ENCODE peak calls at places on chromosome 1, in four cellular contexts. R, U, S and E are unnamed samples. For H3K36me3, the result is how much of the 10 kb centered on the place peaks cover.

GRCh38 chr1:157944666-157945280 is 48.7 kb upstream of the KIRREL1 start:
- DNase-seq in U (no peak), S (no peak), R (peak), E (no peak)

GRCh38 chr1:109762821-109763645 is 690 bp downstream of the EPS8L3 start:
- DNase-seq in S (no peak), R (no peak), U (peak), E (no peak)

GRCh38 chr1:186915555-186915954 is 86.8 kb downstream of the PLA2G4A start:
- DNase-seq in S (no peak), U (no peak), R (no peak), E (no peak)

GRCh38 chr1:23673086-23673813 is 18.4 kb upstream of the RPL11 start:
- DNase-seq in S (peak), R (peak), U (no peak), E (no peak)

GRCh38 chr1:1827089-1827433 is 48.8 kb upstream of the NADK start:
- DNase-seq in R (no peak), U (no peak), S (no peak), E (peak)

GRCh38 chr1:67816506-67816905 is 16.8 kb downstream of the GNG12 start:
- DNase-seq in U (no peak), S (no peak), R (no peak), E (no peak)

GRCh38 chr1:81428998-81429397 is 371.7 kb upstream of the ADGRL2 start:
- DNase-seq in S (no peak), R (no peak), U (no peak), E (no peak)

GRCh38 chr1:33602271-33602670 is 129.8 kb downstream of the ZSCAN20 start:
- DNase-seq in S (no peak), R (no peak), U (no peak), E (no peak)

GRCh38 chr1:20462397-20462796 is 23.6 kb downstream of the CAMK2N1 start:
- DNase-seq in S (no peak), U (no peak), R (no peak), E (no peak)

GRCh38 chr1:9842781-9843575 is 19.2 kb upstream of the CLSTN1 start:
- DNase-seq in U (no peak), R (no peak), S (no peak), E (no peak)

GRCh38 chr1:201114245-201115131 is 2.3 kb upstream of the CACNA1S start:
- DNase-seq in U (peak), R (peak), S (peak), E (peak)

GRCh38 chr1:3285341-3285740 is 169.1 kb upstream of the ARHGEF16 start:
- DNase-seq in R (no peak), S (no peak), U (no peak), E (no peak)

GRCh38 chr1:164051791-164052190 is 507.2 kb upstream of the PBX1 start:
- DNase-seq in R (no peak), S (no peak), U (no peak), E (no peak)

GRCh38 chr1:220700591-220701179 is 10.5 kb downstream of the C1orf115 start:
- DNase-seq in U (no peak), R (no peak), S (peak), E (peak)

GRCh38 chr1:232620356-232620841 is 9.5 kb downstream of the SIPA1L2 start:
- DNase-seq in U (peak), S (peak), R (no peak), E (peak)

GRCh38 chr1:155479205-155479604 is 83.4 kb downstream of the ASH1L start:
- DNase-seq in U (no peak), S (no peak), R (no peak), E (no peak)

GRCh38 chr1:151711940-151712339 is 4.7 kb downstream of the CELF3 start:
- DNase-seq in R (no peak), U (no peak), S (no peak), E (no peak)

GRCh38 chr1:57546931-57547330 is 123.1 kb upstream of the DAB1 start:
- DNase-seq in S (no peak), R (no peak), U (no peak), E (no peak)

GRCh38 chr1:25590096-25590824 is 26.3 kb upstream of the MAN1C1 start:
- DNase-seq in U (peak), S (no peak), R (peak), E (peak)

GRCh38 chr1:1924849-1925248 is 5.8 kb upstream of the TMEM52 start:
- DNase-seq in U (no peak), S (no peak), R (no peak), E (no peak)

GRCh38 chr1:39574646-39575045 is 1.9 kb downstream of the PABPC4 start:
- DNase-seq in S (no peak), R (no peak), U (no peak), E (peak)

GRCh38 chr1:39575191-39576015 is 1.2 kb downstream of the PABPC4 start:
- DNase-seq in R (peak), U (peak), S (no peak), E (peak)

GRCh38 chr1:39573097-39573465 is 3.5 kb downstream of the PABPC4 start:
- DNase-seq in U (no peak), S (no peak), R (no peak), E (no peak)

GRCh38 chr1:39572379-39573096 is 4.1 kb downstream of the PABPC4 start:
- DNase-seq in S (no peak), R (no peak), U (no peak), E (no peak)

DNA sequence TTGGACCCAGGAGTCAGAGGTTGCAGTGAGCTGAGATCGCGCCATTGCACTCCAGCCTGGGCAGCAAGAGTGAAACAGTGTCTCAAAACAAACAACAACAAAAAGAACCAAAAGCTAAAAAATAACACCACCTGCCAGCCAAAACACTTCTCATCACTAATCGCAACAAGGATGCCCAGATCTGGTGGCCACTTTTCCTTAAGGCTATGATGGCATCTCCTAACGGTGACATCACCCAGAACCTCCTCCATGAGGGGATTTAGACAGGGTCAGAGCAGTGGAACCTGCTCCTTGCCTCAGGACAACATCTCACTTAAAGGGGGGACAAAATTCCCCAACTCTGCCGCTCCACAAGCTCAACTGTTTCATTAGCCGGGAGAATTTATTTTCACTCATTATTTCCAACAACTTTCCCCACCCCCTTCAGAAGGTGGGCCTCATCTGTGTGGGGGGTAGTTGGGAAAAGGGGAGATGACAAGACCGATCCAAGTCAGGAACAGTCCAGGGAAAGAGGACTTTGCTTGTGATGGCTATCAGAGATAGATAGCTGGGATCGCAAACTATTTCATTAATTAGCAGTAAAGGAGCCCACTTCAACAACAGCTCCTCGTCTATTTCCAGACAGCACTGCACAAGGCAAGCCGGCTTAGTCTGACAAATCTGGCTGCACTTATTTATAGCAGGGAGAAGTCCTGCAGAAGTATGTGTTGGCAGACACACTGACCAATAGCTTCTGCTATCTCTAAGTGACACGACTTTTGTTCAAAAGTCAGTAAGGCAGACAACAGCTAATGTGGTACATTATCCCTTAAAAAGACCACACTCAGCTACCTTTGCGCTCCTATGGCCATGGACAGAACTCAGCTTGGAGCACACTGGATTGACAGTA is 2.6 kb downstream of the PABPC4 start:
- DNase-seq in U (no peak), S (no peak), R (no peak), E (peak)
- H3K4me3 ChIP-seq in U (peak), S (peak), R (peak), E (peak)

DNA sequence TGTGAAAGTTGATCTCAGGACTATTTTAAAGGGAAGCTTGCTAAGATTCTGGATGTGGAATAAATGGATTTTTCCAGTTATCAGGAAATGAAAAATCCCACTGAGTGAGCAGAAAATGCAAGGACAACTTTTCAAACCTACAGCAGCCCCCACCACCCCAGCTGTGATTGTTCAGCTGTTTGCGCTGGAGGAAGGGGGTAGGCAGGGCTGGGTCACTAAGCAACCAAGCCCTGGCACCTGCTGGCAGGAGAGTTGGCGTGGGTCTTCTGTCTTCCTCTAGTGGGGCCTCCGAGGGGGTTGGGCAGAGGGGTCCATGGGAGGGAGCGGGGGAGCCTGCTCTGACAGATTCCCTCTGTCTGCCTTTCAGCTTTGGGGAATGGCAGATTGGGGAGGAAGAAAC is 45.3 kb downstream of the EIF2D start:
- DNase-seq in R (no peak), U (no peak), S (no peak), E (no peak)
- H3K36me3 ChIP-seq in R (under half), U (under half), S (under half), E (under half)

GRCh38 chr1:226871636-226872327 is 1.4 kb downstream of the PSEN2 start:
- DNase-seq in U (no peak), R (peak), S (no peak), E (no peak)
- H3K4me3 ChIP-seq in U (peak), R (peak), S (peak), E (peak)

GRCh38 chr1:8010080-8010664 is 15.9 kb downstream of the ERRFI1 start:
- DNase-seq in R (no peak), U (no peak), S (no peak), E (no peak)
- H3K36me3 ChIP-seq in R (under half), U (half or more), S (half or more), E (under half)

DNA sequence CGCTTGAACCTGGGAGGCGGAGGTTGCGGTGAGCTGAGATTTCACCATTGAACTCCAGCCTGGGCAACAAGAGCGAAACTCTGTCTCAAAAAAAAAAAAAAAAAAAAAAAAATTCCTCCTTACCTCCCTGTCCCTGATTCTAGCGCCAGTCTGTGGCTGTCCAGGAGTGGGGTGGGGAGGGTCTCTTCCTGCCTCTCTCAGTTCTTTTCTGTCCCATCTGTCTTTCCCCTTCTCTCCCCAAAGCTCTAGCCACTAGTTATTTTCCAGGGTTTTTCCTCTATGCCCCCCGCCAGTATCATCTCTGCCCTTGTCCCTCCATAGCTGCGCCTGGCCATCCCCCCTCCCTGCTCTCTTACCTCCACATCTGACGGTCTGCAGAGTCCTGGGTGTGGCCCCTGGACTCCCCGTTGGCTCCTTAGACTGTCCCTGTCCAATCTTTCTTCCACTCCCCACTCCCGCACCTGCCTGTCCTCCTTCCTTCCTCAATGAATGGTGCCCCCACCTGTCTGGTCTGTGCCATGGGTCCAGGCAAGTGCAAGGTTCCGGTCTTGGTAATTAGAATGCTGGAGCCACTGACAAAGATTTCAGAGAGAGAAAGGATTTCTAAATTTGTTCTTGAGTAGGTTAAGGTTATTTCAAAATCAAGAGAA is 1.6 kb upstream of the TMEM63A start:
- DNase-seq in R (peak), S (no peak), U (no peak), E (no peak)
- H3K4me3 ChIP-seq in R (peak), S (peak), U (peak), E (no peak)

DNA sequence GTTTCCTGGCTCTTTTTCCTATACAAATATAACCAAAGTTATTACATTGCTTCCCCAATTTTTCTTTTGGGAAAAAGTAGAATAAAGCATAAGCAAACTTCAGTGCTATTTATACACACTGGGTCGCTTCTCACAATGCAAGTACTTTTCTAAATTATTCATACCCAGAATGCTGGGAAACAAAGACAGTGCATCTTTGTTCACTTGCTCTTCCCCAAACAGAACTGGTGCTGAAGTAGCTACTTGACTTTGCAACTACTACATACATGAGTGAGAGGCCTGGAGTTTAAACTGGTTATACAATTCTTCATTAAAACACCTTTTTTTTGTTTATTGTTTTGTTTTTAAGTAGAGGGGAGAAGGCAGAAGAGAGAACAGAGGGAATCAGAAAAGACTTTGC is 40.2 kb downstream of the STX6 start:
- DNase-seq in R (no peak), U (no peak), S (no peak), E (no peak)
- H3K36me3 ChIP-seq in R (under half), U (half or more), S (half or more), E (under half)

GRCh38 chr1:170594227-170594626 is 62.3 kb downstream of the GORAB start:
- DNase-seq in U (no peak), R (no peak), S (no peak), E (no peak)

GRCh38 chr1:170592591-170593111 is 60.7 kb downstream of the GORAB start:
- DNase-seq in U (no peak), R (no peak), S (no peak), E (peak)

GRCh38 chr1:170593173-170593572 is 61.2 kb downstream of the GORAB start:
- DNase-seq in R (no peak), S (no peak), U (no peak), E (no peak)

GRCh38 chr1:170593612-170594011 is 61.6 kb downstream of the GORAB start:
- DNase-seq in U (no peak), S (no peak), R (no peak), E (no peak)

DNA sequence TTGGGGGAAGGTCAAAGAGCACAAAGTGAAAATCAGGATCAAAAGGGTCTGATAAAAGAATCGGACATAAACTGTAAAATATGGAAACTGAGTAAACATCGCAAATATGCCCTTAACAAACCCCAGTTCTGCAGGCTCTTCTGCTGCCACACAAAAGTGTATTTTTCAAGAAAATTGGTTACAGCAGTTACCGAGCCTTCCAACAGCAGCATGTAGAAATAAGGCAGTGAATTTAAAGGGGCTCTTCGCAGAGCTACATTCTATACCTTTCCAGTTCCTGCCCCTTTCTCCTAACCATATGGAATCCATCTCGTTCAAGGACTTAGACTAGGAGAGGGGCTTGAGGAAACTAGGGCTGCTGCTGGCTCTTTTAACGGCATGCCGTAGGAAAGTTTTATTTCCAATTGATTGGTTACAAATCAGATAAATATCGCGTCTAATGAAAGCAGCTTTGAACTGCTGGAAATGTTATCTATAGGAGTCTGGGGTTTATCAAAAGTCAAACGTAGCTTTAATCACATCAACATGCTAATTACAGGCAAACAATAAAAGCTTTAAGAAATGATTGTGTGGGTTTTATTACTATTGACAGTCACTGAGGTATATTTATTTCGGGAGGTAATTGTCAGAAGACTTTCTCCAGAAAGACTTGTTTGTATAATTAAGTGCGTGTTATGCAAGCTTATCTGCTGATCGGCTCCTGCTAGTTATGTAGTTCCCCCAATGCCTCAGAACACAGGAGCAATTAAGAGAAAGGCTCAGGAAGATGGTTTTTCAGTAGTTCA is 59.1 kb downstream of the GORAB start:
- DNase-seq in R (no peak), U (no peak), S (no peak), E (no peak)
- H3K4me3 ChIP-seq in R (no peak), U (no peak), S (no peak), E (no peak)

GRCh38 chr1:154157520-154158306 is 2.8 kb upstream of the NUP210L start:
- DNase-seq in R (peak), S (no peak), U (no peak), E (no peak)

GRCh38 chr1:154155282-154155681 is 409 bp upstream of the NUP210L start:
- DNase-seq in U (peak), S (no peak), R (no peak), E (no peak)

GRCh38 chr1:154158307-154159125 is 3.6 kb upstream of the NUP210L start:
- DNase-seq in S (no peak), R (no peak), U (no peak), E (peak)

GRCh38 chr1:154154534-154155181 is at the start of gene NUP210L:
- DNase-seq in U (peak), S (peak), R (no peak), E (peak)

DNA sequence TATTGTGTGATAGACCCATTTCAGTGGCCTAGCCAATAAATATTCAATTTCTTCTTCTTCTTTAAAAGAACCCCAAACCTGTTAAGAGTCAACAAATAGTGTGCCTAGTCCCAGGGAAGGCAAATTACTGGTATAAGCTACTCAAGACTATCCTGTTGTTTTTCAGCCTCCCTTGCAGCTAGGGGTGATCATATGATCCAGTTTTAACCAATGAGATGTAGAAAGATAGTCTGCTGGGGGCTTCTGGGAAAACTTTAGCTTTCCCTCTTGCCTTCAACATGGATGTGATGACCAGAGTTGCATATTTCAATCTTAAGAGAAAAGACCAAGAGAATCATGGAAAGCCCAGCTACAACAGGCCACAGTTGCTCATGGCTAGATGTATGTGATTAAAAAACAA is 4.7 kb upstream of the NUP210L start:
- DNase-seq in U (no peak), R (no peak), S (no peak), E (no peak)
- H3K36me3 ChIP-seq in U (half or more), R (under half), S (half or more), E (half or more)